ENCODE peak calls at places on chromosome 14, in ten cellular contexts. V, T, Z, M, Q, G, B, D, K and W are unnamed samples.
A peak's percentile ranks its signal among the peaks of the same experiment; 100 is the strongest.

GRCh38 chr14:88312262-88312661 is 10.8 kb downstream of the KCNK10 start:
- DNase-seq in M (no peak), B (no peak), T (no peak), G (no peak), Q (no peak), D (no peak), K (no peak), V (peak; percentile 22), Z (no peak), W (no peak)

GRCh38 chr14:20485900-20486299 is 16.7 kb downstream of the PNP start:
- DNase-seq in Q (peak; percentile 14), B (no peak), Z (no peak), T (no peak), M (no peak), G (no peak), V (no peak), K (no peak), D (no peak), W (no peak)

GRCh38 chr14:75252254-75252837 is 26.3 kb upstream of the FOS start:
- DNase-seq in Q (no peak), G (no peak), Z (peak; percentile 86), B (no peak), K (no peak), T (no peak), M (peak; percentile 94), V (peak; percentile 58), D (no peak), W (no peak)

GRCh38 chr14:67583711-67584644 is 16.1 kb downstream of the PIGH start:
- DNase-seq in T (no peak), M (peak; percentile 57), Z (no peak), B (no peak), V (no peak), K (peak; percentile 45), Q (peak; percentile 29), D (no peak), G (no peak), W (no peak)

GRCh38 chr14:90654831-90655276 is 161.4 kb downstream of the TTC7B start:
- DNase-seq in G (no peak), M (no peak), T (no peak), Q (no peak), V (peak; percentile 28), Z (no peak), K (no peak), B (no peak), D (no peak), W (no peak)

GRCh38 chr14:98909251-98909944 is 362.6 kb downstream of the BCL11B start:
- DNase-seq in T (no peak), Q (no peak), M (peak; percentile 90), K (no peak), D (no peak), B (no peak), Z (peak; percentile 21), G (no peak), V (no peak), W (no peak)

GRCh38 chr14:56487090-56487667 is 92.4 kb upstream of the TMEM260 start:
- DNase-seq in B (no peak), K (no peak), Q (no peak), V (no peak), G (no peak), D (no peak), M (peak; percentile 41), T (no peak), Z (no peak), W (no peak)

GRCh38 chr14:69651653-69652052 is 40.3 kb downstream of the SUSD6 start:
- DNase-seq in Z (no peak), B (no peak), G (no peak), V (no peak), M (peak; percentile 57), Q (no peak), K (no peak), D (no peak), T (no peak), W (no peak)

GRCh38 chr14:102645746-102646440 is 53.4 kb downstream of the RCOR1 start:
- DNase-seq in T (no peak), Z (no peak), B (no peak), G (no peak), K (no peak), M (no peak), V (no peak), Q (no peak), D (no peak), W (no peak)

GRCh38 chr14:39211109-39211741 is 22.5 kb upstream of the MIA2 start:
- DNase-seq in B (no peak), K (no peak), D (no peak), M (no peak), V (no peak), G (no peak), Z (no peak), T (no peak), Q (no peak), W (no peak)

GRCh38 chr14:100573009-100573756 is 14.0 kb downstream of the BEGAIN start:
- DNase-seq in M (no peak), Q (peak; percentile 57), V (peak; percentile 50), Z (no peak), B (no peak), D (no peak), K (no peak), T (no peak), G (no peak), W (no peak)
- TF ChIP-seq CTCF in M (no peak), Q (no peak), V (no peak), Z (no peak), B (no peak), D (no peak), K (no peak), T (no peak), G (no peak), W (no peak)

DNA sequence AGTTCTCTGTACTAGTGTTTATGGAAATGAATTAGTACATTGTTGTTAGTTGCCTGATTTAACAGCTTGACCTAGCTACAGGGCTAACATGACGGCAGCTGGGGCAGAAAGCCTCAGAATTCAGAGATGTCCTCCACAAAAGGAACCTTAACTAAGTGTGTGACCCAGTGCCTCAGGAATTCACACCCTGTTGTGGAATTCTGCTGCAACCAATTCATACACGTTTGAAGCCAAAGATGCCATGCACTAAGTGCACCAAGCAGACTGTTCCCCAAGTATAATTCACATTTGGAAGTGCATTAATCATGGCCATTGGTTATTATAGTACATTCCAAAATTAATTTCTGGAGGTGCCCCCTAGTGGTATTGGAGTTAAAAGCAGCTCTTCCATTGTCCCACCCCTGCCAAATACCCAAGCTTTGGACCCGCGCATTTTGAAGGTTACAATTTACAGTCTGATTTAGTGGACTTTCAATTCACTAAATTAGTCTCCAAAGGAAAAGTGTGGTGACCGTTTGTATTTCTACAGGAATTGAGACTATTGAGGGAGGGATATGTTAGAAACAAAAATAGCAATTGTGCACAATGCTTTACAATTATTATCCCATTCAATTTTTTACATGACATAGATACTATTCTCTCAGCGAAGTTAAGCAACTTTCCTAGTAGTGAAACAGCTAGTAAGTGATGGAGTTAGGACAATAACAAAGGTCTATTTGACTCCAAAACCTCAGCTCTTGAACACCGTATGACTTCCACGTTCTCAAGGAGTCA is 85.9 kb downstream of the PAX9 start:
- DNase-seq in K (no peak), G (no peak), Q (no peak), D (no peak), V (no peak), T (no peak), M (peak; percentile 37), B (no peak), Z (no peak), W (no peak)
- TF ChIP-seq CTCF in K (peak; percentile 66), G (peak; percentile 71), Q (peak; percentile 72), D (no peak), V (no peak), T (no peak), M (peak; percentile 68), B (no peak), Z (peak; percentile 35), W (no peak)

GRCh38 chr14:93214598-93214997 is 7.5 kb downstream of the UBR7 start:
- DNase-seq in Z (no peak), B (no peak), M (no peak), D (no peak), G (no peak), V (no peak), K (no peak), Q (no peak), T (no peak), W (no peak)

GRCh38 chr14:93223565-93223964 is 16.5 kb downstream of the UBR7 start:
- DNase-seq in G (no peak), D (no peak), Z (no peak), Q (no peak), B (no peak), T (no peak), K (no peak), M (no peak), V (peak; percentile 83), W (no peak)

GRCh38 chr14:93220509-93220908 is 13.5 kb downstream of the UBR7 start:
- DNase-seq in B (no peak), D (no peak), G (no peak), M (no peak), K (no peak), Z (no peak), Q (no peak), T (no peak), V (no peak), W (no peak)

DNA sequence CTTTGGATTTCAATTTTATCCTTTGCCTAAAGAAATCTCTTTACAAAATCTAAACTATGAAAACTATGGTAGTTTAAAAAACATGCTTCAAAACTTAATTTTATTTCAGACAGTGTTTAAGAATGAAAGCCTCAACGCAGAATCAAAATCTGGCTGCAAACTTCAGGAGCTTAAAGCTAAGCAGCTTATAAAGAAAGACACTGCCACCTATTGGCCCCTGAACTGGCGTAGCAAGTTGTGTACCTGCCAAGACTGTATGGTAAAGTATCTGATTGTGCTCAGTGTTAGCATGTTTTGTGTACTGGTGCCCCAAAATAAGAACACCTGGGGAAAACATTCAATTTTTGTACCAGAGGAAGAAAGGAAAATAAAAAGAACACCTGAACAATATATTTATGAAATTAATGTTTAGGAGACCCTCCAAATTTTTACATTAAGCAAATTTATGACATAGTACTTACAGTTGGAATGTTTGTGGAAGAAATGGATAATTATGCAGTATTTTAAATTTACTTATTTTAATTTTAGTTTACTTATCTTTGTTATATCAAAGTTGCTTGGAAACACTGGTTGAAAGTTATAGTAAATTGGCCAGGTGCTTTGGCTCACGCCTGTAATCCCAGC is 12.2 kb downstream of the UBR7 start:
- DNase-seq in Z (peak; percentile 62), G (no peak), V (no peak), D (no peak), K (no peak), T (peak; percentile 38), Q (peak; percentile 46), B (no peak), M (peak; percentile 83), W (no peak)
- TF ChIP-seq CTCF in Z (peak; percentile 54), G (peak; percentile 34), V (peak; percentile 49), D (no peak), K (peak; percentile 70), T (no peak), Q (no peak), B (peak; percentile 25), M (peak; percentile 80), W (no peak)

DNA sequence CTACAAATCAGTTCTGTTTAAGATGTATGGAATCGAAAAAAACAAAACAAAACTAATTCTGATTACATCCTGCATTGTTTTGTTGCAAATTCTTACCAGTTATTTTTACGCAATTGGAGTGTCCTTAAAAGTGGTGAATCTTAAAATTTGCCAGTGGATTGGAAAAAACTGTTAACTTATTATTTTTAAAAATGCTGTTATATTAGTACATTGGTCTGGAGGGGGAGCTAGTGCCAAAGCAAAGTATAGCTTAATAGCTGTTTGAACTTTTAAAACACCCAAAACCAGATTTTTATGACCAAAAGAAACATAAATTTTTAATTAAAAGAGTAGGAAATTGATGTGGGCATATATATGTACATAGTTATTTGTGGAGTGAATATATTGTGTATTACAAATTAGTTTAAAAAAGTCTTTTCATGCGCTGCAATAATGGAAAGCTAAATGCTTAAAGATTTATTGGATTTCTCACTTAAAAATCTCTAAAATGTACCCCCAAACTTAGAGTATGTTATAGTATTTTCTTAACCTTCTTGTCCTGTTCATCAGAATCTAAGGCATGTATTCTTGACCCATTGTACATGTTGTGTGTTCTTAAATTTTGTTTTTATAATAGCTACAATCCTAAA is 2.5 kb downstream of the FUT8 start:
- DNase-seq in Q (no peak), T (no peak), Z (no peak), G (no peak), M (peak; percentile 38), V (no peak), B (no peak), K (no peak), D (no peak), W (no peak)
- TF ChIP-seq CTCF in Q (no peak), T (peak; percentile 31), Z (peak; percentile 51), G (peak; percentile 32), M (peak; percentile 50), V (peak; percentile 24), B (peak; percentile 74), K (peak; percentile 75), D (peak; percentile 40), W (peak; percentile 65)